ENCODE peak calls at places on chromosomes 16 and 17, in six cellular contexts. M, V, T, I, P and F are unnamed samples. For H3K4me1, the result is how much of the 10 kb centered on the place peaks cover.

GRCh38 chr17:47797797-47798196 is 23.8 kb downstream of the OSBPL7 start:
- DNase-seq in I (no peak), M (no peak), T (no peak), P (no peak), V (no peak), F (no peak)

GRCh38 chr17:8148560-8148959 is 3.6 kb downstream of the PER1 start:
- DNase-seq in V (no peak), T (no peak), M (no peak), I (no peak), P (no peak), F (no peak)

GRCh38 chr16:88999457-89000206 is 22.6 kb upstream of the CBFA2T3 start:
- DNase-seq in V (no peak), T (no peak), M (no peak), I (no peak), P (peak), F (no peak)

GRCh38 chr16:2692251-2692947 is 10.1 kb downstream of the KCTD5 start:
- DNase-seq in T (no peak), M (no peak), P (no peak), V (no peak), I (no peak), F (peak)

GRCh38 chr16:57649443-57649751 is 18.7 kb upstream of the ADGRG3 start:
- DNase-seq in I (no peak), P (no peak), V (no peak), T (no peak), M (no peak), F (no peak)

GRCh38 chr17:67076290-67076689 is 31.9 kb downstream of the CACNG1 start:
- DNase-seq in T (peak), P (no peak), M (no peak), V (peak), I (no peak), F (no peak)

GRCh38 chr17:62925267-62925836 is 40.7 kb upstream of the TANC2 start:
- DNase-seq in I (no peak), T (no peak), V (no peak), M (peak), P (peak), F (no peak)

GRCh38 chr16:24075929-24076716 is 180.0 kb upstream of the CACNG3 start:
- DNase-seq in M (peak), V (no peak), P (peak), T (no peak), I (no peak), F (no peak)

GRCh38 chr17:33013596-33014375 is 22.1 kb downstream of the SPACA3 start:
- DNase-seq in P (no peak), T (no peak), M (no peak), V (no peak), I (no peak), F (no peak)

GRCh38 chr17:65584604-65585521 is 23.4 kb upstream of the AXIN2 start:
- DNase-seq in P (peak), M (peak), T (no peak), V (no peak), I (no peak), F (peak)

GRCh38 chr17:47901423-47901822 is 5.4 kb downstream of the SP2 start:
- DNase-seq in M (no peak), T (no peak), I (no peak), P (no peak), V (peak), F (no peak)

GRCh38 chr17:29565643-29566472 is 979 bp downstream of the ABHD15 start:
- DNase-seq in I (peak), P (peak), V (peak), T (peak), M (no peak), F (peak)

GRCh38 chr17:63033142-63033541 is 67.1 kb downstream of the TANC2 start:
- DNase-seq in I (no peak), V (no peak), T (no peak), P (no peak), M (no peak), F (no peak)

GRCh38 chr16:47972246-47972985 is 183.4 kb downstream of the ABCC12 start:
- DNase-seq in V (no peak), I (no peak), P (no peak), M (no peak), T (no peak), F (no peak)
- H3K4me1 ChIP-seq in V (under half), I (under half), P (under half), M (under half), T (under half), F (under half)

GRCh38 chr17:82442643-82443464 is 7.7 kb downstream of the CYBC1 start:
- DNase-seq in V (no peak), P (no peak), T (no peak), M (no peak), I (no peak), F (no peak)

GRCh38 chr17:82444941-82445521 is 5.5 kb downstream of the CYBC1 start:
- DNase-seq in T (no peak), M (no peak), V (peak), P (no peak), I (peak), F (no peak)

GRCh38 chr17:82441686-82442487 is 8.7 kb downstream of the CYBC1 start:
- DNase-seq in P (no peak), V (no peak), T (no peak), M (no peak), I (no peak), F (no peak)

GRCh38 chr17:82444284-82444893 is 6.2 kb downstream of the CYBC1 start:
- DNase-seq in I (no peak), V (peak), P (no peak), M (no peak), T (no peak), F (no peak)

GRCh38 chr17:82443465-82444283 is 6.9 kb downstream of the CYBC1 start:
- DNase-seq in I (no peak), M (no peak), T (no peak), P (no peak), V (peak), F (no peak)
- H3K4me1 ChIP-seq in I (half or more), M (under half), T (under half), P (under half), V (under half), F (under half)

DNA sequence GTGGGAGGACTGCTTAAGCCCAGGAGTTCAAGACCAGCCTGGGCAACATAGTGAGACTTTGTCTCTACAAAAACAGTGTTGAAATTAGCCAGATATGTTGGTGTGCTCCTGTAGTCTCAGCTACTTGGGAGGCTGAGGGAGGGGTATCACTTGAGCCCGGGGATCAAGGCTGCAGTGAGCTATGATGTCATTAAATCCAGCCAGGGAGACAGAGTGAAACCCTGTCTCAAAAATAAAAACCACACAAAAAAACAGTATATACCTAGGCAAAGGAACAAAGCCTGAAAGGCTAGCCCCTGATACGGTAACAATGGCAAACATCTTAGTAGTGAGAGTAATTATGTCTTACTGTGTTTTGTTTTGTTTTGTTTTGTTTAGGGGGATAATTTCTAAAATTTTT is 38.0 kb downstream of the TOM1L2 start:
- DNase-seq in V (no peak), M (no peak), I (no peak), P (no peak), T (no peak), F (no peak)
- H3K4me1 ChIP-seq in V (under half), M (under half), I (half or more), P (half or more), T (under half), F (half or more)

DNA sequence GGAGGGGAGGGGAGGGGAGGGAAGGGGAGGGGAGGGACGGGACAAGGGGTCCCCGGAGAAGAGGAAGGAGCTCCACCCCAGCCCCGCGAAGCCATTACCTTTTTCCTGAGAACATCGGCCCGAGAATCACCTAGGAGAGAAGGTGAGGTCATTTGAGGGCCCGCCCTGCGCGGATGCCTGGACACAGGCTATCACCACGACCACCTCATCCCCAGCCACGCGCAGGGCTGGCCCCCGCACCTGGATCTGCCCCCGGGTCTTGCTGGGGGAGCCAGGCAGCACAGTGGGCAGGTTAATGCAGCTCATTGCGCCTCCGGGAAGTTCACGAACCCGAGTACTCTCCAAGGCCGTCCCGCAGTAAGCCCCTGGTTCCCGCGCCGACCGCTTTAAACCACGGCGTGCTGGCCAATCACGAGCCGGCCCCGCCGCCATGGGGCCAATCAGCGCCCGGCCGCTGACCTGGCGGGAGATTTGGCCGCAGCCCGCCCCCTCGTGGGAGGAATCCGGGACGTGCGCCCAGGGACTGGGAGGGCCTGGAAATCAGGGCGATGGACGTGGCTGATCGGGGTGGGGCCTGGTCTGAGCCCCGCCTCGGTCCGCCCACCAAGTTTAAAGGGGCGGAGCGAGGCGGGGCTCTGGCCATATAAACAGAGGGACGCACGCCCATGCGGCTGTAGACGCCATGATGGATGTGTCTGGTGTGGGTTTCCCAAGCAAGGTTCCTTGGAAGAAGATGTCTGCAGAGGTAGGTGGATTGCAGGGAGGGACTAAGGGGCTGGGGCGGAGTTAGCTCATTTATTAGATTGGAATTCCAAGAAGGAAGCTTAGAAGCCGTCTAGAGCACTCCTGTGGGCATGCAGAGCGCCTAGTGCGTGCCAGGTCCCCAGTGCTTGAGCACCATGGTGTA is at the start of the genes AFMID and TK1:
- DNase-seq in P (peak), M (peak), I (peak), T (peak), V (peak), F (peak)
- H3K4me1 ChIP-seq in P (under half), M (under half), I (half or more), T (under half), V (under half), F (under half)

GRCh38 chr17:61399131-61400057 is at the start of gene TBX2:
- DNase-seq in I (peak), M (peak), P (peak), V (peak), T (peak), F (peak)
- H3K4me1 ChIP-seq in I (half or more), M (under half), P (under half), V (under half), T (under half), F (under half)

GRCh38 chr17:45409659-45410076 is 23.0 kb downstream of the ARHGAP27 start:
- DNase-seq in P (no peak), V (no peak), I (no peak), M (no peak), T (no peak), F (no peak)
- H3K4me1 ChIP-seq in P (under half), V (under half), I (half or more), M (under half), T (under half), F (under half)

DNA sequence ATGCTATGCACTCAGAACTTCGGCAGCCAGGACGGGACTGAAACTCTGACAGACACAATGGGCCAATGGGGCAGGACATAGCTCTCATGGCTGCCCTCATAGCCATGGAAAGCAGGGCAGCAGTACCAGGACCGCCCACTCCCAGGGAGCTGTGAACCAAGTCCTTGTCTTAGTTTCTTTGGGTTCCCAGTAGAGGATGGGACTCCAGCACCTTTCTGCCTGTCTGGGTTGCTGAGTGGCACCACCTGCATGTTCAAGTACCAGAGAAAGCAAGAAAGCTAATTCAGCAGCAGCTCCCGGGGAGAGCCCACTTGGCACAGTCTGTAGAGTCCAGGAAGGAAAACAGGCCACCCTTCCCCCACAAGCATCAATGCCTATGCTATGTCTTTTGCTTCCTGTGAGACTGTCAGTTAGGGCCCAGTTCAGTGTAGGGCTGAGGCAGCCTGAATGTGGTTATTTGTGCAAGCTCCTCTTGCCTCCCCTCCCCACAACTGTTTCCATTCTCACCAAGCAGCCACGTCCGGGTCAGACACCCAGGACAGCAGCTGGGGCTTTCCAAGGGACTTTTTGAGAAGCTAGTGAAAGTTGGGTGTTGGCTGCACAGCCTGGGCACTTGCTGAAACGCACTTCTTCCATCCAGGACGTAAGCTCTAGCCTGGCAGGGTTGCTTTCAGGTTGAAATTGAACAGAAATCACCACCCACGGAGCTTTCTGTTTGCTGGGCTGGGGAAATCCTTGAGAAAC is 7.8 kb downstream of the SUPT4H1 start:
- DNase-seq in V (peak), M (no peak), I (peak), T (no peak), P (no peak), F (no peak)
- H3K4me1 ChIP-seq in V (under half), M (under half), I (under half), T (under half), P (under half), F (under half)